ENCODE peak calls at places on chromosomes 1 and 21, in ten cellular contexts. G is uterus, R is mesendoderm, T is heart right ventricle, C is right atrium auricular region, V is esophagus squamous epithelium, W is thoracic aorta, Y is heart left ventricle, Q is AG04450, X is brain microvascular endothelial cell. P is an unnamed sample.

GRCh38 chr1:23438545-23438944 is 14.0 kb upstream of the TCEA3 start:
- DNase-seq in Y (no peak), R (no peak), W (no peak), T (no peak), C (no peak), V (no peak), X (no peak), G (no peak), Q (no peak), P (no peak)

GRCh38 chr21:45032332-45032731 is 42.0 kb upstream of the ADARB1 start:
- DNase-seq in W (no peak), G (no peak), C (no peak), V (no peak), Y (no peak), Q (no peak), T (no peak), X (no peak), R (no peak), P (no peak)

GRCh38 chr1:48943393-48943792 is 166.7 kb upstream of the BEND5 start:
- DNase-seq in Q (no peak), R (no peak), G (no peak), T (no peak), X (no peak), W (no peak), V (no peak), Y (no peak), C (no peak), P (no peak)

GRCh38 chr1:110235839-110236682 is 25.9 kb downstream of the KCNC4 start:
- DNase-seq in Y (peak; percentile 20), C (no peak), Q (peak; percentile 20), R (peak; percentile 28), V (no peak), T (no peak), W (no peak), G (no peak), X (peak; percentile 45), P (peak; percentile 94)

GRCh38 chr1:206941766-206942418 is 4.4 kb downstream of the PIGR start:
- DNase-seq in Y (no peak), G (no peak), V (no peak), Q (no peak), C (no peak), R (no peak), T (no peak), X (no peak), W (no peak), P (no peak)

GRCh38 chr1:28510350-28511223 is 4.7 kb downstream of the RCC1 start:
- DNase-seq in G (no peak), R (peak; percentile 88), X (no peak), C (no peak), Y (no peak), Q (no peak), W (no peak), V (no peak), T (no peak), P (no peak)

GRCh38 chr1:189619682-189620332 is 857.9 kb downstream of the BRINP3 start:
- DNase-seq in Q (peak; percentile 64), Y (no peak), V (no peak), R (peak; percentile 1), G (no peak), C (no peak), W (no peak), X (peak; percentile 65), T (no peak), P (peak; percentile 53)

GRCh38 chr1:232306269-232306911 is 323.5 kb downstream of the SIPA1L2 start:
- DNase-seq in T (peak; percentile 45), V (no peak), X (peak; percentile 5), R (peak; percentile 82), W (no peak), Q (no peak), G (peak; percentile 38), Y (peak; percentile 67), C (no peak), P (no peak)

GRCh38 chr1:26287033-26287711 is 7.3 kb downstream of the SH3BGRL3 start:
- DNase-seq in V (no peak), C (no peak), G (no peak), Y (no peak), X (no peak), Q (no peak), T (no peak), W (no peak), R (no peak), P (no peak)

GRCh38 chr1:23111600-23112535 is 56.8 kb downstream of the LUZP1 start:
- DNase-seq in C (no peak), Q (no peak), G (no peak), X (no peak), V (no peak), Y (no peak), R (no peak), W (no peak), T (no peak), P (no peak)

GRCh38 chr1:230581446-230582079 is 60.7 kb upstream of the COG2 start:
- DNase-seq in C (no peak), T (no peak), Q (no peak), Y (no peak), W (no peak), R (peak; percentile 59), G (no peak), X (no peak), V (no peak), P (no peak)

GRCh38 chr1:152029937-152030211 is 6.9 kb downstream of the S100A11 start:
- DNase-seq in Y (no peak), Q (no peak), V (no peak), G (no peak), C (no peak), X (no peak), W (no peak), T (no peak), R (no peak), P (no peak)

GRCh38 chr1:202807926-202808757 is at the start of gene KDM5B:
- DNase-seq in Q (peak; percentile 64), T (peak; percentile 76), G (peak; percentile 69), R (peak; percentile 87), W (no peak), Y (peak; percentile 90), X (peak; percentile 45), V (no peak), C (peak; percentile 61), P (no peak)

GRCh38 chr1:23664837-23665795 is 26.5 kb upstream of the RPL11 start:
- DNase-seq in Q (no peak), W (no peak), C (no peak), T (no peak), R (peak; percentile 66), V (no peak), Y (no peak), X (peak; percentile 5), G (no peak), P (no peak)

GRCh38 chr1:34266127-34266951 is 89.6 kb downstream of the C1orf94 start:
- DNase-seq in T (no peak), G (no peak), Y (no peak), R (peak; percentile 66), V (no peak), Q (no peak), C (no peak), W (no peak), X (no peak), P (peak; percentile 38)

DNA sequence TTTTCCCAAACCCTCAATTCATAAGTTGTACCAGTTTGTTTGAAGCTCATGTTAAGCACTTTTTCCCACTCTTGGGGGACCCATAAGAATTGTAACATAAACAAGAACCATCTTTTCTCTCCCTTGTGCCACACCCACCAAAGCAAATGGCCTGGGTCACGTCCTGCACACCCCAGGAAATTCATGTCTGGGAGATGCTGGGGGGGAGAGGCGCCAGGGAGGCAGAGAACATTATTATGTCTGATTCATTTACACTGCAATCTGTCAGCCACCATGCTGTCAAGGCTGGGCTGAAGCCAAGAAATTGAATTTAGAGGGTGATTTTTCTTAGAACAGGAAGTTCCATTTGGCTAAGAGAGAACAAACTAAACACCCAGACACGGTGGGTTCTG is 37.2 kb upstream of the IPO9 start:
- DNase-seq in Q (no peak), Y (peak; percentile 75), W (peak; percentile 68), C (peak; percentile 67), T (peak; percentile 33), V (no peak), G (peak; percentile 74), X (peak; percentile 70), R (no peak), P (no peak)
- H3K27ac ChIP-seq in Q (peak overlapping the region; percentile 22), Y (peak overlapping the region; percentile 76), W (peak overlapping the region; percentile 76), C (peak overlapping the region; percentile 67), T (peak overlapping the region; percentile 83), V (peak overlapping the region; percentile 77), G (peak overlapping the region; percentile 84), X (peak overlapping the region; percentile 64), R (no peak overlapping the region), P (no peak overlapping the region)

DNA sequence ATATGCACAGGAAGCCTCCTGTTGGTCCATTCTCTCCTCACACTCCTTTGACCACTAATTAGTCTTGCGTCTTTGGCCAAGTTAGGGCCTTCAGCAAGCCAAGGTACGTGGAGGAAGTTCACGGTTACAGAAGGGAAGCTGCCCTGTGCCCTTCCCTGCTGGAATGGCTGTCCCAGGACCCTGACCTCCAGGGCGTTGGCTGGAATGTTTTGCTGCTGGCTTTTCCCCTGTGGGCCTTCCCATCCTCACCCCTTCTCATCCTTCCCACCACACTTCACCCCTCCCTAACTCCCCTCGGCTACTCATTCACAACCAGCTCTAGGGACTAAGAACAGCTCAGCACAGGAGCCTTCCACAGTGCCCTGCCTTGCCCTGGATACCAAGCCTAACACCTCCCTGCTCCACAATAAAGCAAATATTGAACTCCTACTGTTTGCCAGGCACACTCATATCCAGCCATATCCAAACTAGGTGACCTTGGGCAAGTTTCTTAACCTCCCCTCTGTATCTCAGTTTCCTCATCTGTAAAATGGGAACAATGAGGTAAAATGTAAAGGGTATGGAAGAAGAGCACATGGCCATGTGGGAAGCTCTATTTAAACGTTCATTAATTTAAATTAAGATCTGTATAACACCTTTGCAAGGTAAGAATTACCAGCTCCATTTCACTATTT is 8.8 kb upstream of the CDCP2 start:
- DNase-seq in V (no peak), T (no peak), R (no peak), Y (no peak), G (no peak), C (no peak), X (no peak), Q (no peak), W (no peak), P (no peak)
- H3K27ac ChIP-seq in V (no peak overlapping the region), T (no peak overlapping the region), R (no peak overlapping the region), Y (no peak overlapping the region), G (no peak overlapping the region), C (no peak overlapping the region), X (no peak overlapping the region), Q (no peak overlapping the region), W (no peak overlapping the region), P (no peak overlapping the region)

DNA sequence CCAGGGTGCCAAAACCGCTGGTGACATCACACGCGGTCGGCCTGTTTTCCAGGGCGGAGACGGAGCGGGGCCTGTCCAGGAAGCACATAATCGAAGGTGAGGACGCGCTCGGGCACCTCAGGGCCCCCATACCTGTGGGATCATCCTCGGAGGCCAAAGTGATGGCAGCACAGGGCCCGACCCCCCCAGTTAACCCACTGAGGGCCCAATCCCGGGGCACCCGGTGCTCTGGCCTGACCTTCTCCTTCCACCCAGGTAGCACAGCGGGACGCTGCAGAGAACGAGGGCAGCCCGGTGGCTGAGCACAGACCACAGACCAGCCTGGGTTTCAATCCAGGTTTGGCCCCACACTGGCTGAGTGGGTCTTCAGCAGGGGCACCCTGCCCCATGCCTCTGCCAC is 43.3 kb downstream of the KCNAB2 start:
- DNase-seq in X (no peak), V (no peak), C (no peak), G (no peak), Q (no peak), W (no peak), T (no peak), R (no peak), Y (peak; percentile 60), P (no peak)
- H3K27ac ChIP-seq in X (no peak overlapping the region), V (no peak overlapping the region), C (no peak overlapping the region), G (no peak overlapping the region), Q (no peak overlapping the region), W (no peak overlapping the region), T (no peak overlapping the region), R (no peak overlapping the region), Y (no peak overlapping the region), P (no peak overlapping the region)

GRCh38 chr1:21937034-21937371 is at the start of gene HSPG2:
- DNase-seq in Y (no peak), W (no peak), V (no peak), Q (no peak), G (no peak), T (no peak), X (no peak), R (no peak), C (no peak), P (no peak)
- H3K27ac ChIP-seq in Y (peak within 1 kb of the TSS; percentile 94), W (peak within 1 kb of the TSS; percentile 99), V (peak within 1 kb of the TSS; percentile 88), Q (peak within 1 kb of the TSS; percentile 47), G (peak within 1 kb of the TSS; percentile 93), T (peak within 1 kb of the TSS; percentile 93), X (peak within 1 kb of the TSS; percentile 70), R (peak within 1 kb of the TSS; percentile 0), C (peak within 1 kb of the TSS; percentile 91), P (peak within 1 kb of the TSS; percentile 74)

P was measured in keratinocyte.